ENCODE peak calls at places on chromosomes 2 and 18, in five cellular contexts. C, M, Y, E and L are unnamed samples.
A peak's percentile ranks its signal among the peaks of the same experiment; 100 is the strongest.

GRCh38 chr2:48357351-48357750 is 172.6 kb upstream of the STON1 start:
- DNase-seq in C (no peak), M (no peak), E (no peak), Y (no peak), L (no peak)

GRCh38 chr18:3806656-3807055 is 356.7 kb downstream of the TGIF1 start:
- DNase-seq in E (no peak), C (no peak), M (no peak), Y (no peak), L (no peak)

GRCh38 chr2:157894694-157895450 is 18.7 kb upstream of the ACVR1 start:
- DNase-seq in M (no peak), Y (no peak), E (no peak), C (no peak), L (no peak)

GRCh38 chr2:237459741-237460174 is 27.3 kb upstream of the MLPH start:
- DNase-seq in M (no peak), Y (no peak), E (peak; percentile 29), C (no peak), L (peak; percentile 15)

GRCh38 chr18:7914834-7915670 is 347.9 kb downstream of the PTPRM start:
- DNase-seq in E (no peak), M (no peak), Y (no peak), C (no peak), L (no peak)

GRCh38 chr2:29627366-29627765 is 294.0 kb downstream of the ALK start:
- DNase-seq in M (no peak), Y (no peak), E (no peak), C (no peak), L (no peak)

GRCh38 chr2:203340791-203341487 is 12.7 kb downstream of the ABI2 start:
- DNase-seq in E (no peak), C (no peak), M (no peak), Y (no peak), L (no peak)

GRCh38 chr2:10159486-10160160 is 37.1 kb downstream of the RRM2 start:
- DNase-seq in E (no peak), Y (no peak), M (no peak), C (no peak), L (no peak)

GRCh38 chr2:12397861-12398260 is 318.9 kb upstream of the TRIB2 start:
- DNase-seq in E (no peak), M (no peak), Y (no peak), C (no peak), L (no peak)

GRCh38 chr2:54457326-54458023 is 1.3 kb downstream of the SPTBN1 start:
- DNase-seq in C (peak; percentile 66), E (peak; percentile 14), Y (no peak), M (no peak), L (peak; percentile 16)